ENCODE peak calls at places on chromosomes 2 and 18, in ten cellular contexts. N is posterior vena cava, M is NCI-H524, K is fibroblast of gingiva, V is glutamatergic neuron, X is pulmonary artery endothelial cell, A is fibroblast of pulmonary artery, G is iris pigment epithelial cell, Y is tibial nerve, D is cardiac fibroblast. I is an unnamed sample.

GRCh38 chr18:39523281-39523680 is 1957.7 kb upstream of the CELF4 start:
- DNase-seq in N (no peak), G (peak), Y (no peak), A (peak), D (peak), V (no peak), K (peak), M (no peak), X (peak), I (no peak)

GRCh38 chr2:201733544-201733943 is 35.1 kb upstream of the MPP4 start:
- DNase-seq in V (no peak), N (no peak), M (no peak), K (no peak), X (peak), G (peak), D (no peak), Y (no peak), A (no peak), I (no peak)

GRCh38 chr2:225998653-225999052 is 599.1 kb downstream of the NYAP2 start:
- DNase-seq in Y (no peak), N (no peak), D (no peak), X (no peak), G (no peak), K (no peak), M (no peak), A (peak), V (no peak), I (no peak)

GRCh38 chr2:159106105-159106504 is 137.7 kb downstream of the TANC1 start:
- DNase-seq in K (peak), N (no peak), A (peak), D (peak), V (no peak), X (no peak), G (peak), Y (no peak), M (no peak), I (no peak)

GRCh38 chr18:70523035-70523797 is 234.4 kb downstream of the SOCS6 start:
- DNase-seq in D (no peak), M (no peak), A (no peak), Y (no peak), K (no peak), N (no peak), X (no peak), V (no peak), G (no peak), I (no peak)

GRCh38 chr2:37415128-37415817 is 70.8 kb downstream of the QPCT start:
- DNase-seq in Y (no peak), X (no peak), M (peak), A (peak), N (no peak), K (peak), D (peak), G (peak), V (no peak), I (no peak)

GRCh38 chr2:97751752-97752151 is 38.4 kb downstream of the ZAP70 start:
- DNase-seq in A (peak), K (no peak), X (no peak), D (peak), G (peak), M (peak), Y (no peak), N (peak), V (no peak), I (no peak)

GRCh38 chr18:58789856-58790255 is 74.8 kb upstream of the ZNF532 start:
- DNase-seq in G (peak), X (no peak), A (no peak), Y (peak), K (no peak), V (no peak), D (peak), M (no peak), N (no peak), I (no peak)

GRCh38 chr18:22347624-22348511 is 69.8 kb downstream of the CTAGE1 start:
- DNase-seq in G (peak), M (peak), D (peak), X (no peak), K (no peak), V (no peak), A (peak), Y (no peak), N (peak), I (no peak)

GRCh38 chr2:183037281-183037659 is 987 bp downstream of the NCKAP1 start:
- DNase-seq in D (peak), A (peak), K (peak), G (peak), Y (peak), V (no peak), N (no peak), M (peak), X (no peak), I (peak)

GRCh38 chr2:1132328-1132964 is 181.8 kb downstream of the SNTG2 start:
- DNase-seq in K (no peak), N (no peak), A (no peak), M (peak), Y (no peak), V (peak), D (no peak), X (no peak), G (no peak), I (no peak)

GRCh38 chr2:32342811-32343210 is 14.0 kb upstream of the BIRC6 start:
- DNase-seq in X (peak), M (no peak), V (no peak), A (peak), Y (no peak), G (no peak), D (peak), N (no peak), K (no peak), I (no peak)

GRCh38 chr18:45102863-45103262 is 422.2 kb downstream of the SETBP1 start:
- DNase-seq in V (no peak), A (no peak), X (no peak), D (no peak), M (no peak), G (no peak), N (no peak), Y (no peak), K (no peak), I (no peak)